ENCODE peak calls at places on chromosomes 1 and 21, in six cellular contexts. J, V, U, D, C and E are unnamed samples.

GRCh38 chr1:169392406-169392805 is 24.4 kb downstream of the BLZF1 start:
- DNase-seq in C (no peak), D (no peak), U (no peak), J (no peak), V (no peak), E (no peak)

GRCh38 chr1:221315330-221315729 is 426.6 kb downstream of the DUSP10 start:
- DNase-seq in C (no peak), V (no peak), U (no peak), J (no peak), D (no peak), E (no peak)

GRCh38 chr1:237756304-237756967 is 134.3 kb downstream of the ZP4 start:
- DNase-seq in U (no peak), C (no peak), D (no peak), J (no peak), V (no peak), E (no peak)

GRCh38 chr1:188241629-188242028 is 1412.9 kb downstream of the PLA2G4A start:
- DNase-seq in C (no peak), J (no peak), V (no peak), U (no peak), D (no peak), E (no peak)

GRCh38 chr1:238738942-238739341 is 647.4 kb upstream of the CHRM3 start:
- DNase-seq in D (no peak), J (no peak), C (no peak), U (no peak), V (no peak), E (no peak)

GRCh38 chr1:229694053-229694693 is 68.1 kb downstream of the URB2 start:
- DNase-seq in D (no peak), J (no peak), C (no peak), U (no peak), V (no peak), E (no peak)

GRCh38 chr1:68442822-68443556 is 6.8 kb downstream of the RPE65 start:
- DNase-seq in V (no peak), U (no peak), J (no peak), D (peak), C (peak), E (no peak)

GRCh38 chr21:25722631-25723030 is 12.1 kb downstream of the ATP5PF start:
- DNase-seq in J (no peak), V (no peak), C (no peak), U (no peak), D (no peak), E (no peak)

GRCh38 chr1:93810316-93810715 is 68.7 kb downstream of the DNTTIP2 start:
- DNase-seq in D (no peak), C (no peak), U (no peak), J (no peak), V (no peak), E (no peak)

GRCh38 chr1:27632387-27633297 is 2.3 kb downstream of the FGR start:
- DNase-seq in D (no peak), V (no peak), J (peak), U (peak), C (no peak), E (no peak)

GRCh38 chr1:60265560-60266535 is 192.3 kb upstream of the C1orf87 start:
- DNase-seq in D (no peak), V (no peak), J (no peak), U (no peak), C (peak), E (no peak)

GRCh38 chr1:906532-907420 is 16.9 kb upstream of the SAMD11 start:
- DNase-seq in J (peak), C (no peak), V (no peak), D (no peak), U (no peak), E (peak)
- TF ChIP-seq TAF1 in J (no peak), C (no peak), V (no peak), D (no peak), U (no peak), E (no peak)

DNA sequence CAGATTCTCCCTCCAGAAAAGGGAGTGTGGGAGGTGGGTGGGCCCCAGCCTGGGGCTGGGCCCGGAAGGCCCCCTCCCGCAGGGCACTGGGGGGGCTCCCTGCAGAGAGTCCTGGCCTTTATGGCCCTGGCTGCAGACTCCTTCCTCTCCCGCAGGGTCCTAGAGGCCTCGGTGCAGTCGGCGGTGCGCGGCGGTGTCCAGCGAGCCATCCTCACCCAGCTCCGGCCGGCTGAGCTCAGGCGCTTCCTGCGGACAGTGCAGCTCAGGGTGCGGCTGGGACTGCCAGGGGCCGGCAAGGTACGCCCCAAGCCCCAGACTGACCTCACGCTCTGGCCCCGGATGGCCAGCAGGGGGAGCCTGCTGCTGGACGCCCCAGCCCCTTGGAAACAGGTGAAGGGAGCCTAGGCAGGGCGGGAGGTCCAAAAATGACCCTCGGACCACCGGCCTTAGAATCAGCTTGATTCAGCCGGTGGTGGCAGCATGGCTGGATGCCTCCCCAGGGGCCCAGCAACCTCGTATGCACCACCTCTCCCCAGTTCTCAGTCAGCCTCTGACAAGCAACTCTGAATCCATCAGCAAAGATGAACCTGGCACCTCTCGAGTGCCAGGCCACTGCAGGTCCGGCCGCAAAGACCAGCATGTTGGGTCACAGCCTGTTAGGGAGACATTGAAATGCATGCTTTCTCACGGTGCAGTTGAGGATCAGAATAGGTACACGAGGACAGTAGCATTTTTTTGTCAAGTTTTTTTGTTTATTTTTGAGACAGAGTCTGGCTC is 20.6 kb downstream of the MTHFR start:
- DNase-seq in U (no peak), C (peak), J (peak), D (peak), V (peak), E (peak)
- TF ChIP-seq POLR2A in U (no peak), C (no peak), J (no peak), D (peak), V (no peak), E (no peak)

DNA sequence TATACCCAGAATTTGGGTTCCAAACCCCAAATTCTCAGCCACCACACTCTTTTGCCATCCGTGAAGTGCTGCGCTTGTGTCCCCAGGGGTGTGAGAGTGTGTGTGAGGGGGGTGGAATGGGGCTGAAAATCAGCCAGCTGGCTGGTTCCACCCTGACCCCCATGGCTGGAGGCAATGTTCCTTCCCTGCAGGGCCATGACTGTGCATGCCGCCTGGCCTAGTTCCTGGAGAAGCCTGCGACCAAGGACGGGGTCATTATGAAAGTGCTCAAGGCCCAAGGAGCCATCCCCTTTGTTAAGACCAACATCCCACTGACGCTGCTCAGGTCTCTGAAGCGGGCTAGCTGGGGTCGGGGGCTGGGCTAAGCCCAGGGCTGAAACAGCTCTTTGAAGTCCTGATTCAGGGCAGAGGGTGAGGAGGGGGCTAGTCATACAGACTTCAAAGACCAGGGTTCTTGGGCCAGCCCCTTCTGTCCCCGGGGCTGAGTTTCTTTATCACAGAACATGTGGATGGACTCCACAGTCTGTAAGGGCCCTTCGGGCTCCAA is 38.7 kb downstream of the FAAH start:
- DNase-seq in U (no peak), C (no peak), V (no peak), D (no peak), J (no peak), E (no peak)
- TF ChIP-seq TAF1 in U (no peak), C (no peak), V (no peak), D (no peak), J (no peak), E (no peak)

GRCh38 chr1:20658166-20658915 is 2.8 kb downstream of the DDOST start:
- DNase-seq in J (no peak), V (no peak), C (no peak), D (no peak), U (no peak), E (no peak)
- TF ChIP-seq POLR2A in J (no peak), V (no peak), C (no peak), D (no peak), U (no peak), E (no peak)

DNA sequence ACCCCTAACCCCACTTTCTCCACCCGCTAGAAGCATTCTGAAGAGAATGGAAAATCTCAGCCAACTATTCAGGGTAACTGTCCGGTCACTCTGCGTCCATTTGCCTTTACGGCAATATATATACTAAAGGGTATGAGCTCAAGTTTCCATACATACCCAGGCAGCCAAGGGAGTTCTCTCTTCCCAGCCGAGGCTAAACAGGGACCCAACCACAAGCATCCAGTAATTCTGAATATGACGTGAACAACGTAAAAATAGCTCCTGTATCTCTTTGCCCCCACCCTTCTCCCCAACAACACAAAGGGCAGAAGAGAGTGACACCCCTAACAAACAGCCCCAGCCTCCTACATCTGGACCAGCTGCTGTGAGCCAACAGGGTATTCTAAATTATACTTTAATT is 67.7 kb downstream of the SSBP3 start:
- DNase-seq in V (no peak), U (no peak), C (no peak), J (no peak), D (no peak), E (no peak)
- TF ChIP-seq TAF1 in V (no peak), U (no peak), C (no peak), J (no peak), D (no peak), E (no peak)

GRCh38 chr1:111448918-111449702 is at the start of the genes ATP5PB and WDR77:
- DNase-seq in J (peak), U (peak), D (peak), V (peak), C (peak), E (peak)

GRCh38 chr1:111450185-111450584 is 921 bp downstream of the ATP5PB start:
- DNase-seq in J (no peak), D (no peak), V (no peak), U (no peak), C (no peak), E (no peak)

GRCh38 chr1:111449703-111450017 is 396 bp downstream of the ATP5PB start:
- DNase-seq in D (no peak), C (no peak), V (no peak), U (no peak), J (no peak), E (no peak)

GRCh38 chr1:111446967-111447892 is 1.8 kb downstream of the WDR77 start:
- DNase-seq in C (peak), D (no peak), V (no peak), J (no peak), U (no peak), E (no peak)

GRCh38 chr1:111448482-111448917 is 556 bp downstream of the WDR77 start:
- DNase-seq in C (no peak), J (peak), U (no peak), V (no peak), D (peak), E (no peak)
- TF ChIP-seq POLR2A in C (no peak), J (no peak), U (peak), V (no peak), D (no peak), E (no peak)